ENCODE peak calls at places on chromosome 4, in seven cellular contexts. One of them, this sample, is unnamed.

GRCh38 chr4:46698891-46699290 is 210.2 kb downstream of the COX7B2 start:
- DNase-seq in fibroblast of pulmonary artery: no peak
- DNase-seq in vagina: no peak
- DNase-seq in astrocyte: no peak
- DNase-seq in IMR-90: no peak
- DNase-seq in GM13977: no peak
- DNase-seq in breast epithelium: no peak
- DNase-seq in this sample: no peak

GRCh38 chr4:55781809-55782208 is 37.8 kb upstream of the EXOC1L start:
- DNase-seq in fibroblast of pulmonary artery: peak
- DNase-seq in vagina: no peak
- DNase-seq in astrocyte: no peak
- DNase-seq in IMR-90: no peak
- DNase-seq in GM13977: no peak
- DNase-seq in breast epithelium: no peak
- DNase-seq in this sample: no peak

GRCh38 chr4:38935391-38936073 is 67.9 kb downstream of the FAM114A1 start:
- DNase-seq in fibroblast of pulmonary artery: no peak
- DNase-seq in vagina: no peak
- DNase-seq in astrocyte: no peak
- DNase-seq in IMR-90: peak
- DNase-seq in GM13977: no peak
- DNase-seq in breast epithelium: no peak
- DNase-seq in this sample: no peak

GRCh38 chr4:28388471-28388870 is 1527.8 kb downstream of the STIM2 start:
- DNase-seq in fibroblast of pulmonary artery: no peak
- DNase-seq in vagina: no peak
- DNase-seq in astrocyte: no peak
- DNase-seq in IMR-90: peak
- DNase-seq in GM13977: no peak
- DNase-seq in breast epithelium: no peak
- DNase-seq in this sample: no peak

GRCh38 chr4:144646523-144647094 is 653 bp downstream of the HHIP start:
- DNase-seq in fibroblast of pulmonary artery: peak
- DNase-seq in vagina: no peak
- DNase-seq in astrocyte: no peak
- DNase-seq in IMR-90: no peak
- DNase-seq in GM13977: peak
- DNase-seq in breast epithelium: no peak
- DNase-seq in this sample: no peak

GRCh38 chr4:85929926-85930325 is 429.9 kb downstream of the MAPK10 start:
- DNase-seq in fibroblast of pulmonary artery: no peak
- DNase-seq in vagina: no peak
- DNase-seq in astrocyte: no peak
- DNase-seq in IMR-90: no peak
- DNase-seq in GM13977: no peak
- DNase-seq in breast epithelium: no peak
- DNase-seq in this sample: no peak

GRCh38 chr4:32884198-32884597 is 2164.0 kb downstream of the PCDH7 start:
- DNase-seq in fibroblast of pulmonary artery: peak
- DNase-seq in vagina: no peak
- DNase-seq in astrocyte: peak
- DNase-seq in IMR-90: no peak
- DNase-seq in GM13977: no peak
- DNase-seq in breast epithelium: no peak
- DNase-seq in this sample: no peak

GRCh38 chr4:183360161-183360919 is 38.1 kb upstream of the CLDN24 start:
- DNase-seq in fibroblast of pulmonary artery: peak
- DNase-seq in vagina: no peak
- DNase-seq in astrocyte: peak
- DNase-seq in IMR-90: peak
- DNase-seq in GM13977: no peak
- DNase-seq in breast epithelium: no peak
- DNase-seq in this sample: no peak

GRCh38 chr4:19803406-19803805 is 448.3 kb upstream of the SLIT2 start:
- DNase-seq in fibroblast of pulmonary artery: peak
- DNase-seq in vagina: no peak
- DNase-seq in astrocyte: peak
- DNase-seq in IMR-90: peak
- DNase-seq in GM13977: no peak
- DNase-seq in breast epithelium: no peak
- DNase-seq in this sample: no peak

GRCh38 chr4:2269618-2270163 is 7.8 kb upstream of the MXD4 start:
- DNase-seq in fibroblast of pulmonary artery: no peak
- DNase-seq in vagina: no peak
- DNase-seq in astrocyte: no peak
- DNase-seq in IMR-90: no peak
- DNase-seq in GM13977: no peak
- DNase-seq in breast epithelium: no peak
- DNase-seq in this sample: no peak

GRCh38 chr4:118774989-118775388 is 60.9 kb downstream of the SEC24D start:
- DNase-seq in fibroblast of pulmonary artery: no peak
- DNase-seq in vagina: no peak
- DNase-seq in astrocyte: peak
- DNase-seq in IMR-90: peak
- DNase-seq in GM13977: no peak
- DNase-seq in breast epithelium: no peak
- DNase-seq in this sample: no peak

GRCh38 chr4:61296115-61296514 is 96.0 kb downstream of the ADGRL3 start:
- DNase-seq in fibroblast of pulmonary artery: no peak
- DNase-seq in vagina: no peak
- DNase-seq in astrocyte: no peak
- DNase-seq in IMR-90: no peak
- DNase-seq in GM13977: no peak
- DNase-seq in breast epithelium: no peak
- DNase-seq in this sample: no peak

GRCh38 chr4:15771419-15772058 is 6.6 kb upstream of the CD38 start:
- DNase-seq in fibroblast of pulmonary artery: no peak
- DNase-seq in vagina: no peak
- DNase-seq in astrocyte: no peak
- DNase-seq in IMR-90: no peak
- DNase-seq in GM13977: no peak
- DNase-seq in breast epithelium: no peak
- DNase-seq in this sample: no peak

GRCh38 chr4:7649741-7650531 is 215.2 kb upstream of the PSAPL1 start:
- DNase-seq in fibroblast of pulmonary artery: peak
- DNase-seq in vagina: no peak
- DNase-seq in astrocyte: peak
- DNase-seq in IMR-90: peak
- DNase-seq in GM13977: peak
- DNase-seq in breast epithelium: no peak
- DNase-seq in this sample: peak

GRCh38 chr4:76950052-76950845 is 697 bp downstream of the SEPTIN11 start:
- DNase-seq in fibroblast of pulmonary artery: peak
- DNase-seq in vagina: no peak
- DNase-seq in astrocyte: peak
- DNase-seq in IMR-90: no peak
- DNase-seq in GM13977: peak
- DNase-seq in breast epithelium: no peak
- DNase-seq in this sample: peak

GRCh38 chr4:56505269-56506109 is at the start of gene ARL9:
- DNase-seq in fibroblast of pulmonary artery: peak
- DNase-seq in vagina: no peak
- DNase-seq in astrocyte: peak
- DNase-seq in IMR-90: peak
- DNase-seq in GM13977: peak
- DNase-seq in breast epithelium: no peak
- DNase-seq in this sample: peak

GRCh38 chr4:148770848-148771247 is 328.6 kb upstream of the NR3C2 start:
- DNase-seq in fibroblast of pulmonary artery: no peak
- DNase-seq in vagina: no peak
- DNase-seq in astrocyte: no peak
- DNase-seq in IMR-90: peak
- DNase-seq in GM13977: no peak
- DNase-seq in breast epithelium: no peak
- DNase-seq in this sample: no peak

DNA sequence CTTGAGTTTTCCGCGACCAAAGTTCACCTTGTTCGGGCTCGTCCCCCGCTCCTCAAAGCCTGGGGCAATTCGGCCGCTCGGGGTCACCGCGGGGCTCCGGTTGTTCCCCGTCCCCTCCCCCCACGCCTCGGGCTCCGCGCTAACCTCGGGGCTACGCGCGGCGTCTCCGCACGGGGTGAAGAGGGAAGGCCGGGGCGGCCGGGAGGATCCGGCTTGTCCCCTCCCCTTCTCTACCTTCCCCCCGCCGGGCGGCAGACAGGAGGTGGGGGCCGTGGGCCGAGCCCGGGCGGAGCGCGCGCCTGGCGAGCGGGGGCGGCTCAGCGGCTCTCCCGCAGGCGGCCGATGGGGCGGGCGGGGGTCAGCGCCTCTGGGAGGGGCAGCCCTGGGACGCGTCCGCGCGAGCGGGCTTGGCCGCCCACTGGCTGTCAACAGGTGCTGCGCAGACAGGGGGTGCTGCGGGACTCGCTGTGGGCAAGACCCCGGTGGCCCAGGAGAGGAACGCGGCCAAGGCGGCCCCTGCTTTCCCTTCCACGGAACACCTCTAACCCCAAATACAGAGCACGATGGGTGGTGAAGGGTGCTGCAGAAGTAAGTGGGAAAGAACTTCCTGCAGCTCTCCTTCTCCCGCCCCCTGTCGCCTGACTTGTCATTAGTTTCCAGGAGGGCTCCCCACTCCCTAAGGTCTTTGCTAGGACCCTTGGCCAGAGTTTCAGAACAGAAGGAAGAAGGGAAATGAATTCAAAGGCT is at the start of gene PDGFC:
- DNase-seq in fibroblast of pulmonary artery: peak
- DNase-seq in vagina: no peak
- DNase-seq in astrocyte: peak
- DNase-seq in IMR-90: peak
- DNase-seq in GM13977: peak
- DNase-seq in breast epithelium: peak
- DNase-seq in this sample: peak
- TF ChIP-seq CTCF in fibroblast of pulmonary artery: peak
- TF ChIP-seq CTCF in vagina: peak
- TF ChIP-seq CTCF in astrocyte: no peak
- TF ChIP-seq CTCF in IMR-90: peak
- TF ChIP-seq CTCF in GM13977: peak
- TF ChIP-seq CTCF in breast epithelium: peak
- TF ChIP-seq CTCF in this sample: no peak

GRCh38 chr4:124290678-124291077 is 421.9 kb downstream of the ANKRD50 start:
- DNase-seq in fibroblast of pulmonary artery: no peak
- DNase-seq in vagina: no peak
- DNase-seq in astrocyte: no peak
- DNase-seq in IMR-90: no peak
- DNase-seq in GM13977: no peak
- DNase-seq in breast epithelium: no peak
- DNase-seq in this sample: no peak

DNA sequence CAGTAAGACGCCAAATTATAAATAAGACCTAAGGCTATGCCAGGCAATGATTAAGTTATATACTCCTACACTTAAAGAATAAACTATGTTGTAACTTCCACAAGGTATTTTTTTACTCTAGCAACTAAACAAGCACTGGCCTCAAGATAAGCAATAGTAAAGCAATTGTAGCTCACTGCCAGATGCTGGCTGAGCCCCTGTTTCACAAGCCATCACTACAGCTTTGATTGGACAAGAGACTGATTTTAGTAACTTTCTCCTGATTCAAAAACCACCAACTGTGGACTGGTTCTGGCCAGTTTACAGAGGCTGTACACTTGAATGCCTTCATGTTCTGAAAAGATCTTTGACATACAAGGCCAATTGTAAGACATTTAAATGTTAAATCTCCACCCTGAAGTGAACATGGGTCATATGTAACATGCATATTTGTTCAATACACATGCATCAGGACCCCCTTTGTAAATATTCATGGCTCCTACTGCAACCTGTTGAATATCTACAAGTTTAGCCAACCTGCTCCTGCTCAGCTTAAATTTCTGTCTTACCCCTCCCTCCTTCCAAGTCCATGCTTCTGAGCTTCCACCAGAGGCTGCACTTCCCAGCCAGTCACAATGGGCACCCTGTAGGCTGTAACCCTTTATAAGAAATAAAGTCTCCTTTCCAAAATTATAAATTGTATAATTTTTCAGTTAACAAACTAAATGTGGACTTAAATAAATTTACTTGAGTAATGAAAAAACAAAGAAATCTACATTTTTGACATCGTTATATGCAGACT is 423.6 kb downstream of the ANKRD50 start:
- DNase-seq in fibroblast of pulmonary artery: peak
- DNase-seq in vagina: no peak
- DNase-seq in astrocyte: no peak
- DNase-seq in IMR-90: peak
- DNase-seq in GM13977: no peak
- DNase-seq in breast epithelium: no peak
- DNase-seq in this sample: no peak
- TF ChIP-seq CTCF in fibroblast of pulmonary artery: no peak
- TF ChIP-seq CTCF in vagina: no peak
- TF ChIP-seq CTCF in astrocyte: no peak
- TF ChIP-seq CTCF in IMR-90: no peak
- TF ChIP-seq CTCF in GM13977: no peak
- TF ChIP-seq CTCF in breast epithelium: no peak
- TF ChIP-seq CTCF in this sample: no peak

GRCh38 chr4:169198167-169198566 is 72.6 kb downstream of the SH3RF1 start:
- DNase-seq in fibroblast of pulmonary artery: no peak
- DNase-seq in vagina: no peak
- DNase-seq in astrocyte: no peak
- DNase-seq in IMR-90: no peak
- DNase-seq in GM13977: no peak
- DNase-seq in breast epithelium: no peak
- DNase-seq in this sample: no peak
- TF ChIP-seq CTCF in fibroblast of pulmonary artery: no peak
- TF ChIP-seq CTCF in vagina: no peak
- TF ChIP-seq CTCF in astrocyte: no peak
- TF ChIP-seq CTCF in IMR-90: no peak
- TF ChIP-seq CTCF in GM13977: no peak
- TF ChIP-seq CTCF in breast epithelium: no peak
- TF ChIP-seq CTCF in this sample: no peak

GRCh38 chr4:5887361-5888221 is 5.3 kb downstream of the CRMP1 start:
- DNase-seq in fibroblast of pulmonary artery: no peak
- DNase-seq in vagina: no peak
- DNase-seq in astrocyte: no peak
- DNase-seq in IMR-90: no peak
- DNase-seq in GM13977: no peak
- DNase-seq in breast epithelium: no peak
- DNase-seq in this sample: no peak
- TF ChIP-seq CTCF in fibroblast of pulmonary artery: no peak
- TF ChIP-seq CTCF in vagina: no peak
- TF ChIP-seq CTCF in astrocyte: no peak
- TF ChIP-seq CTCF in IMR-90: no peak
- TF ChIP-seq CTCF in GM13977: no peak
- TF ChIP-seq CTCF in breast epithelium: no peak
- TF ChIP-seq CTCF in this sample: no peak

GRCh38 chr4:48947731-48948130 is 38.3 kb upstream of the CWH43 start:
- DNase-seq in fibroblast of pulmonary artery: no peak
- DNase-seq in vagina: no peak
- DNase-seq in astrocyte: no peak
- DNase-seq in IMR-90: no peak
- DNase-seq in GM13977: no peak
- DNase-seq in breast epithelium: no peak
- DNase-seq in this sample: no peak
- TF ChIP-seq CTCF in fibroblast of pulmonary artery: no peak
- TF ChIP-seq CTCF in vagina: no peak
- TF ChIP-seq CTCF in astrocyte: no peak
- TF ChIP-seq CTCF in IMR-90: no peak
- TF ChIP-seq CTCF in GM13977: no peak
- TF ChIP-seq CTCF in breast epithelium: no peak
- TF ChIP-seq CTCF in this sample: no peak